ENCODE peak calls at places on chromosomes 5 and 9, in five cellular contexts. M is GM23248, A is PC-3, W is OCI-LY7, L is SK-N-SH. J is an unnamed sample.

GRCh38 chr5:137221914-137222313 is 277.2 kb downstream of the SPOCK1 start:
- DNase-seq in A (no peak), M (no peak), L (peak), W (no peak), J (no peak)

GRCh38 chr9:107345327-107345726 is 62.2 kb downstream of the RAD23B start:
- DNase-seq in W (no peak), L (no peak), M (no peak), A (no peak), J (no peak)

GRCh38 chr9:84781431-84781830 is 111.9 kb downstream of the NTRK2 start:
- DNase-seq in M (peak), L (peak), A (peak), W (peak), J (peak)

GRCh38 chr5:17308326-17309065 is 91.1 kb downstream of the BASP1 start:
- DNase-seq in L (no peak), W (no peak), M (peak), A (no peak), J (no peak)

GRCh38 chr9:9920425-9920824 is 692.4 kb downstream of the PTPRD start:
- DNase-seq in L (peak), W (peak), M (no peak), A (no peak), J (no peak)

GRCh38 chr5:136364307-136364706 is 1.0 kb downstream of the TRPC7 start:
- DNase-seq in M (peak), A (peak), W (peak), L (peak), J (peak)

GRCh38 chr9:85192750-85193149 is 523.2 kb downstream of the NTRK2 start:
- DNase-seq in A (no peak), L (no peak), M (no peak), W (no peak), J (no peak)

GRCh38 chr5:135069895-135070657 is 36.0 kb upstream of the PITX1 start:
- DNase-seq in W (no peak), M (no peak), A (no peak), L (no peak), J (no peak)

GRCh38 chr5:169550227-169550626 is 33.3 kb upstream of the SPDL1 start:
- DNase-seq in A (no peak), L (no peak), M (no peak), W (no peak), J (no peak)

GRCh38 chr5:133292300-133292699 is 240.5 kb downstream of the HSPA4 start:
- DNase-seq in A (peak), L (no peak), W (no peak), M (no peak), J (peak)

GRCh38 chr9:116717150-116717549 is 30.0 kb downstream of the TRIM32 start:
- DNase-seq in A (no peak), L (no peak), M (peak), W (no peak), J (no peak)

GRCh38 chr9:136902259-136902821 is 16.0 kb downstream of the TRAF2 start:
- DNase-seq in W (no peak), A (peak), M (peak), L (no peak), J (peak)

GRCh38 chr9:23342296-23342695 is 483.7 kb downstream of the ELAVL2 start:
- DNase-seq in A (peak), W (no peak), M (peak), L (no peak), J (no peak)

GRCh38 chr5:643351-643801 is 31.2 kb downstream of the CEP72 start:
- DNase-seq in A (no peak), M (no peak), L (no peak), W (peak), J (no peak)

GRCh38 chr9:96555567-96556386 is 63.9 kb downstream of the CDC14B start:
- DNase-seq in A (no peak), W (no peak), M (peak), L (no peak), J (no peak)

GRCh38 chr5:179699640-179700298 is 1.0 kb downstream of the CANX start:
- DNase-seq in M (peak), A (peak), L (peak), W (peak), J (peak)

GRCh38 chr9:68872026-68872501 is 141.8 kb downstream of the PRKACG start:
- DNase-seq in M (no peak), A (no peak), W (no peak), L (no peak), J (no peak)

GRCh38 chr5:81803812-81804211 is 52.9 kb upstream of the SSBP2 start:
- DNase-seq in M (no peak), W (no peak), L (no peak), A (no peak), J (no peak)

GRCh38 chr5:115542651-115543364 is 1.8 kb downstream of the FEM1C start:
- DNase-seq in A (peak), M (peak), W (peak), L (no peak), J (no peak)

GRCh38 chr5:1801061-1801953 is at the start of gene NDUFS6:
- DNase-seq in A (peak), L (peak), W (peak), M (peak), J (peak)

GRCh38 chr5:146813748-146814147 is 64.8 kb downstream of the PPP2R2B start:
- DNase-seq in W (no peak), L (no peak), M (no peak), A (no peak), J (no peak)

GRCh38 chr5:178314066-178314660 is 81.6 kb upstream of the PHYKPL start:
- DNase-seq in W (no peak), M (no peak), L (no peak), A (no peak), J (no peak)

GRCh38 chr5:145681686-145682085 is 153.5 kb downstream of the PRELID2 start:
- DNase-seq in W (peak), M (peak), A (peak), L (peak), J (peak)

GRCh38 chr5:36728697-36729543 is 122.5 kb downstream of the SLC1A3 start:
- DNase-seq in M (peak), W (peak), L (peak), A (peak), J (peak)

GRCh38 chr5:36733183-36733582 is 126.8 kb downstream of the SLC1A3 start:
- DNase-seq in A (no peak), W (no peak), M (no peak), L (no peak), J (no peak)

GRCh38 chr5:36739751-36740221 is 133.4 kb downstream of the SLC1A3 start:
- DNase-seq in W (peak), A (peak), L (peak), M (peak), J (peak)

GRCh38 chr5:36730537-36731216 is 124.3 kb downstream of the SLC1A3 start:
- DNase-seq in L (no peak), A (no peak), W (no peak), M (no peak), J (no peak)

GRCh38 chr5:36734422-36734821 is 128.0 kb downstream of the SLC1A3 start:
- DNase-seq in W (peak), L (peak), M (peak), A (peak), J (no peak)
- TF ChIP-seq EZH2phosphoT487 in W (no peak), L (no peak), M (no peak), A (no peak), J (no peak)

DNA sequence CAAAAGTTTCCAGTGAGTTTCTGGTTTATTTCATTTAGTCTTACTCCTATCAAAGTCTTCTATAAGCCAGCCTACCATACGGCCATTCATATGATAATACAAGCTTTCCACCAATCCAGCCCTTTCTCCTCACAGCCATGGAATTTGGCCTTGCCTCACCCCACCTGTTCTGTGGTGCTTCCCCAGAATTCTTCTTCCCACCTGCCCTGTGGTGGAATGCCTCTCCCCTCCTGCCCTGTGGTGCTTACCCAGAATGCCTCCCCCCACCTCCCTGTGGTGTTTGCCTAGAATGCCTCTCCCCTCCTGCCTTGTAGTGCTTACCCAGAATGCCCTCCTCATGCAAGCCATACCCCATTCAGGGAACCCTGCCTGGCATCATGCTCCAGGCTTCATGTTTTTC is 90.3 kb upstream of the APC start:
- DNase-seq in L (no peak), A (peak), M (no peak), W (no peak), J (no peak)
- TF ChIP-seq EZH2phosphoT487 in L (no peak), A (no peak), M (no peak), W (no peak), J (no peak)

DNA sequence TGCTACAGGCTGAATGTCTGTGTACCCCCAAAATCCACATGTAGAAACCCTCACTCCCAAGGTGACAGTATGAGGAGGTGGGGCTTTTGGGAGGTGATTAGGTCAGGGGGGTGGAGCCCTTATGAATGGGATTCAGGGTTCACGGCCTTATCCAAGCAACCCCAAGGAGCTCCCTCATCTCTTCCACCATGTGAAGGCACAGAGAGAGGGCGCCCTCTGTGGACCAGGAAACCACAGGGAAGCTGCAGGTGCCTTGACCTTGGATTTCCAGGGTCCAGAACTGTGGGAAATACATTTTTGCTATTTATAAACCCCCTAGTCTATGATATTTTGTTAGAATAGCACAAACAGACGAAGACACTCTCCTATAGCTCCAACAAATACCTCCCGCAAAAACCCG is 53.6 kb upstream of the IRX2 start:
- DNase-seq in L (no peak), M (peak), W (no peak), A (peak), J (no peak)
- TF ChIP-seq EZH2phosphoT487 in L (no peak), M (no peak), W (no peak), A (no peak), J (no peak)

GRCh38 chr5:38546691-38547146 is 9.7 kb downstream of the LIFR start:
- DNase-seq in M (peak), W (no peak), A (no peak), L (no peak), J (no peak)
- TF ChIP-seq EZH2phosphoT487 in M (no peak), W (no peak), A (no peak), L (no peak), J (no peak)

GRCh38 chr9:130140701-130141100 is 31.5 kb upstream of the NCS1 start:
- DNase-seq in A (no peak), M (no peak), L (no peak), W (no peak), J (no peak)
- TF ChIP-seq EZH2phosphoT487 in A (no peak), M (no peak), L (no peak), W (no peak), J (no peak)

GRCh38 chr5:94777163-94777885 is 158.9 kb downstream of the SLF1 start:
- DNase-seq in M (peak), L (peak), A (no peak), W (no peak), J (no peak)
- TF ChIP-seq EZH2phosphoT487 in M (no peak), L (no peak), A (no peak), W (no peak), J (no peak)

DNA sequence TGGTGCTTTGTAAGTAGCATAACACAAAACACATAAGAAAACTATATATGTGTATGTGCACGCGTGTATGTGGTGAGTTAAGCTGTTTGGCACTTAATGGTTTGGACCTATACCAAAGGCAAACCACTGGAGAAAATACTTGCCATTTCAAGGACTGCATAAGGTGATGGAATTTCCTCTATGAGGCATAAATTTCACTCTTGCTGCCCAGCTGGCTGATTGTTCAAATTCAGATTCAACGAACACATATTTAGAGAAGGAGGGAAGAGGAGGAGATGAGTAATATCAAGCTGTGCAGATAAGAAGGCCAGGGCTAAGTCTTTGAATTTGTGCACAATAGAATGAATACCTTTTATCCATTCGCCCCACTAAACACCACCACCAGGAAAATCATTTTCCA is 470.6 kb upstream of the MPDZ start:
- DNase-seq in M (peak), L (no peak), A (peak), W (no peak), J (no peak)
- TF ChIP-seq EZH2phosphoT487 in M (no peak), L (no peak), A (no peak), W (no peak), J (no peak)

GRCh38 chr5:173717959-173718358 is 101.5 kb upstream of the BOD1 start:
- DNase-seq in L (no peak), M (no peak), A (peak), W (no peak), J (no peak)

GRCh38 chr5:173718469-173718868 is 102.0 kb upstream of the BOD1 start:
- DNase-seq in L (no peak), M (no peak), W (no peak), A (no peak), J (no peak)

GRCh38 chr5:173716058-173716682 is 99.7 kb upstream of the BOD1 start:
- DNase-seq in L (no peak), W (no peak), A (no peak), M (no peak), J (no peak)

GRCh38 chr5:173714551-173715428 is 98.3 kb upstream of the BOD1 start:
- DNase-seq in A (peak), W (no peak), L (no peak), M (peak), J (no peak)

GRCh38 chr5:173715607-173716006 is 99.2 kb upstream of the BOD1 start:
- DNase-seq in M (peak), W (no peak), A (no peak), L (no peak), J (no peak)
- TF ChIP-seq EZH2phosphoT487 in M (no peak), W (no peak), A (no peak), L (no peak), J (no peak)

GRCh38 chr9:132244582-132245455 is 83.0 kb downstream of the NTNG2 start:
- DNase-seq in A (no peak), L (no peak), M (no peak), W (no peak), J (no peak)
- TF ChIP-seq EZH2phosphoT487 in A (no peak), L (no peak), M (no peak), W (no peak), J (no peak)